ENCODE peak calls at places on chromosomes 2 and 18, in six cellular contexts. T, R, C, J, N and Y are unnamed samples.

GRCh38 chr2:132373391-132374135 is 43.0 kb upstream of the GPR39 start:
- DNase-seq in T (no peak), R (no peak), C (no peak), J (no peak), N (peak), Y (no peak)

GRCh38 chr2:97645112-97645699 is 656 bp upstream of the COX5B start:
- DNase-seq in T (peak), R (no peak), C (no peak), J (peak), N (peak), Y (peak)

GRCh38 chr2:169109502-169110409 is 40.4 kb downstream of the DHRS9 start:
- DNase-seq in T (peak), R (no peak), C (peak), J (peak), N (peak), Y (peak)

GRCh38 chr2:58594762-58595161 is 353.6 kb upstream of the FANCL start:
- DNase-seq in T (peak), R (no peak), C (no peak), J (no peak), N (peak), Y (no peak)

GRCh38 chr2:45869165-45869501 is 217.7 kb downstream of the PRKCE start:
- DNase-seq in T (peak), R (no peak), C (no peak), J (no peak), N (peak), Y (no peak)

GRCh38 chr2:48589170-48589767 is 28.4 kb upstream of the GTF2A1L start:
- DNase-seq in T (peak), R (no peak), C (peak), J (no peak), N (peak), Y (no peak)

GRCh38 chr18:21599585-21600525 is 649 bp downstream of the ESCO1 start:
- DNase-seq in T (peak), R (peak), C (peak), J (peak), N (peak), Y (peak)

GRCh38 chr18:62524443-62525200 is 1.8 kb downstream of the ZCCHC2 start:
- DNase-seq in T (peak), R (peak), C (peak), J (peak), N (peak), Y (peak)

GRCh38 chr2:156333951-156334495 is 1.5 kb upstream of the NR4A2 start:
- DNase-seq in T (peak), R (peak), C (peak), J (peak), N (peak), Y (no peak)

GRCh38 chr2:127049927-127050802 is 56.8 kb downstream of the BIN1 start:
- DNase-seq in T (peak), R (no peak), C (peak), J (peak), N (peak), Y (peak)

GRCh38 chr18:44798433-44799048 is 117.9 kb downstream of the SETBP1 start:
- DNase-seq in T (no peak), R (no peak), C (no peak), J (no peak), N (no peak), Y (no peak)

GRCh38 chr18:74714796-74715195 is 117.1 kb downstream of the ZNF407 start:
- DNase-seq in T (no peak), R (no peak), C (no peak), J (no peak), N (no peak), Y (no peak)

GRCh38 chr18:31268985-31269406 is 49.0 kb upstream of the DSG1 start:
- DNase-seq in T (peak), R (no peak), C (no peak), J (no peak), N (peak), Y (no peak)

GRCh38 chr2:55118643-55119065 is 68.4 kb upstream of the RTN4 start:
- DNase-seq in T (no peak), R (no peak), C (no peak), J (no peak), N (no peak), Y (no peak)

GRCh38 chr2:168694173-168694572 is 108.3 kb upstream of the NOSTRIN start:
- DNase-seq in T (no peak), R (no peak), C (no peak), J (no peak), N (no peak), Y (no peak)

GRCh38 chr2:71747573-71747972 is 294.2 kb downstream of the DYSF start:
- DNase-seq in T (no peak), R (no peak), C (no peak), J (no peak), N (no peak), Y (no peak)

GRCh38 chr18:15198116-15198389 is 450.1 kb downstream of the ANKRD30B start:
- DNase-seq in T (no peak), R (no peak), C (no peak), J (no peak), N (no peak), Y (no peak)

GRCh38 chr18:26617151-26617554 is 68.8 kb upstream of the KCTD1 start:
- DNase-seq in T (peak), R (peak), C (no peak), J (no peak), N (peak), Y (no peak)

GRCh38 chr2:216717907-216718615 is 22.7 kb upstream of the IGFBP5 start:
- DNase-seq in T (no peak), R (no peak), C (no peak), J (no peak), N (no peak), Y (no peak)

GRCh38 chr18:378039-378438 is 110.2 kb upstream of the THOC1 start:
- DNase-seq in T (no peak), R (no peak), C (no peak), J (no peak), N (no peak), Y (peak)

GRCh38 chr2:20103514-20103913 is 52.1 kb upstream of the LAPTM4A start:
- DNase-seq in T (peak), R (peak), C (no peak), J (no peak), N (no peak), Y (no peak)

GRCh38 chr2:5689790-5690189 is 2.4 kb upstream of the SOX11 start:
- DNase-seq in T (no peak), R (no peak), C (no peak), J (no peak), N (no peak), Y (no peak)

GRCh38 chr2:99127999-99128398 is 13.5 kb upstream of the C2orf15 start:
- DNase-seq in T (no peak), R (no peak), C (no peak), J (no peak), N (no peak), Y (no peak)

GRCh38 chr2:170679607-170680079 is 35.5 kb upstream of the SP5 start:
- DNase-seq in T (no peak), R (no peak), C (no peak), J (no peak), N (no peak), Y (no peak)

GRCh38 chr2:132465917-132466316 is 49.3 kb downstream of the GPR39 start:
- DNase-seq in T (peak), R (peak), C (no peak), J (no peak), N (peak), Y (no peak)

GRCh38 chr2:10837532-10838266 is 25.1 kb upstream of the PDIA6 start:
- DNase-seq in T (no peak), R (no peak), C (no peak), J (no peak), N (no peak), Y (peak)

GRCh38 chr2:142974288-142975024 is 97.0 kb downstream of the KYNU start:
- DNase-seq in T (peak), R (no peak), C (no peak), J (no peak), N (peak), Y (no peak)

GRCh38 chr18:56560992-56561391 is 77.4 kb downstream of the TXNL1 start:
- DNase-seq in T (no peak), R (no peak), C (no peak), J (no peak), N (no peak), Y (no peak)

GRCh38 chr2:38574278-38574677 is 28.4 kb downstream of the HNRNPLL start:
- DNase-seq in T (no peak), R (no peak), C (no peak), J (no peak), N (no peak), Y (no peak)

GRCh38 chr2:235433860-235434259 is 60.0 kb upstream of the AGAP1 start:
- DNase-seq in T (peak), R (peak), C (peak), J (no peak), N (peak), Y (no peak)

GRCh38 chr2:40448476-40449079 is 3.3 kb downstream of the SLC8A1 start:
- DNase-seq in T (peak), R (no peak), C (no peak), J (no peak), N (peak), Y (no peak)

GRCh38 chr2:100137877-100138570 is 4.4 kb downstream of the AFF3 start:
- DNase-seq in T (no peak), R (no peak), C (no peak), J (no peak), N (no peak), Y (no peak)

GRCh38 chr18:54392621-54393023 is 34.9 kb downstream of the C18orf54 start:
- DNase-seq in T (peak), R (peak), C (no peak), J (no peak), N (peak), Y (no peak)

GRCh38 chr2:233798335-233799086 is 20.4 kb downstream of the MROH2A start:
- DNase-seq in T (no peak), R (no peak), C (no peak), J (peak), N (no peak), Y (no peak)